ENCODE peak calls at places on chromosomes 11 and 22, in six cellular contexts. Y is H9, V is neuronal stem cell, P is mesendoderm, Z is mesenchymal stem cell, A is H1. J is an unnamed sample.

GRCh38 chr11:69644071-69644961 is 3.4 kb downstream of the CCND1 start:
- DNase-seq in P (no peak), Z (peak), V (no peak), A (no peak), Y (no peak), J (peak)

GRCh38 chr11:121483805-121484478 is 31.2 kb upstream of the SORL1-AS1 start:
- DNase-seq in Y (no peak), P (no peak), Z (no peak), V (no peak), A (no peak), J (no peak)

GRCh38 chr22:25783856-25784255 is 41.9 kb downstream of the MYO18B start:
- DNase-seq in V (no peak), P (no peak), Y (no peak), A (no peak), Z (no peak), J (no peak)

GRCh38 chr22:47051435-47052175 is 289.2 kb downstream of the TBC1D22A start:
- DNase-seq in P (no peak), Z (no peak), A (no peak), Y (no peak), V (no peak), J (no peak)

GRCh38 chr22:41833369-41834004 is 582 bp downstream of the SREBF2 start:
- DNase-seq in A (no peak), P (no peak), V (no peak), Y (no peak), Z (peak), J (no peak)

GRCh38 chr11:102252339-102252891 is 64.9 kb upstream of the BIRC3 start:
- DNase-seq in V (no peak), P (no peak), Y (no peak), Z (no peak), A (no peak), J (peak)

GRCh38 chr11:27347949-27348879 is 14.8 kb downstream of the CCDC34 start:
- DNase-seq in Z (peak), V (peak), P (no peak), A (no peak), Y (peak), J (no peak)

GRCh38 chr11:128695539-128696221 is 1.8 kb downstream of the FLI1 start:
- DNase-seq in Y (no peak), Z (peak), A (no peak), P (no peak), V (no peak), J (no peak)

GRCh38 chr11:2804189-2804588 is 81.4 kb downstream of the CDKN1C start:
- DNase-seq in Y (peak), V (no peak), P (no peak), Z (no peak), A (no peak), J (no peak)

GRCh38 chr11:28072321-28072720 is 35.6 kb downstream of the KIF18A start:
- DNase-seq in A (no peak), Z (no peak), P (no peak), V (no peak), Y (no peak), J (peak)

GRCh38 chr11:32429477-32429876 is 5.9 kb downstream of the WT1 start:
- DNase-seq in A (no peak), V (no peak), Z (no peak), Y (no peak), P (no peak), J (no peak)

GRCh38 chr22:32628626-32629587 is 154.3 kb downstream of the FBXO7 start:
- DNase-seq in P (no peak), A (no peak), Z (peak), V (no peak), Y (no peak), J (peak)

GRCh38 chr22:18060646-18061620 is 16.9 kb upstream of the PEX26 start:
- DNase-seq in Y (no peak), P (peak), Z (peak), V (no peak), A (no peak), J (peak)

GRCh38 chr22:29517215-29517908 is 36.2 kb downstream of the THOC5 start:
- DNase-seq in V (no peak), P (no peak), A (no peak), Z (no peak), Y (no peak), J (no peak)

GRCh38 chr11:44774131-44774530 is 47.4 kb downstream of the TSPAN18 start:
- DNase-seq in A (no peak), P (peak), Z (no peak), V (no peak), Y (peak), J (no peak)

GRCh38 chr11:72580648-72580950 is 93.6 kb downstream of the PDE2A start:
- DNase-seq in Z (no peak), P (no peak), V (no peak), Y (no peak), A (no peak), J (no peak)

GRCh38 chr11:8654503-8654902 is 28.0 kb downstream of the TRIM66 start:
- DNase-seq in Y (no peak), V (no peak), Z (no peak), A (no peak), P (no peak), J (peak)

GRCh38 chr11:32781721-32782120 is 12.7 kb downstream of the CCDC73 start:
- DNase-seq in Z (no peak), Y (no peak), P (no peak), A (no peak), V (no peak), J (no peak)

GRCh38 chr11:105469931-105470330 is 139.9 kb upstream of the GRIA4 start:
- DNase-seq in V (no peak), A (no peak), P (no peak), Y (no peak), Z (no peak), J (no peak)

GRCh38 chr11:12232819-12233601 is 122.6 kb downstream of the MICAL2 start:
- DNase-seq in V (no peak), Y (no peak), Z (peak), A (no peak), P (peak), J (peak)

GRCh38 chr11:83816572-83817187 is 530.5 kb upstream of the CCDC90B start:
- DNase-seq in Y (no peak), A (no peak), Z (peak), V (peak), P (no peak), J (peak)

GRCh38 chr11:107824668-107825369 is 33.8 kb downstream of the SLC35F2 start:
- DNase-seq in Y (no peak), Z (no peak), P (no peak), A (no peak), V (no peak), J (peak)

GRCh38 chr11:64762916-64763803 is 3.4 kb upstream of the PYGM start:
- DNase-seq in Z (peak), V (no peak), A (no peak), Y (peak), P (peak), J (peak)

GRCh38 chr11:8828580-8829358 is 82.2 kb upstream of the AKIP1 start:
- DNase-seq in Z (peak), V (no peak), P (no peak), Y (peak), A (no peak), J (peak)

GRCh38 chr11:108853864-108854263 is 189.0 kb downstream of the DDX10 start:
- DNase-seq in A (no peak), Z (peak), V (peak), Y (no peak), P (peak), J (no peak)

GRCh38 chr11:62572431-62572830 is 1.3 kb downstream of the EEF1G start:
- DNase-seq in Z (no peak), V (no peak), Y (no peak), A (no peak), P (no peak), J (no peak)
- H3K4ac ChIP-seq in Z (no peak), V (no peak), Y (no peak), A (no peak), P (no peak), J (peak)

DNA sequence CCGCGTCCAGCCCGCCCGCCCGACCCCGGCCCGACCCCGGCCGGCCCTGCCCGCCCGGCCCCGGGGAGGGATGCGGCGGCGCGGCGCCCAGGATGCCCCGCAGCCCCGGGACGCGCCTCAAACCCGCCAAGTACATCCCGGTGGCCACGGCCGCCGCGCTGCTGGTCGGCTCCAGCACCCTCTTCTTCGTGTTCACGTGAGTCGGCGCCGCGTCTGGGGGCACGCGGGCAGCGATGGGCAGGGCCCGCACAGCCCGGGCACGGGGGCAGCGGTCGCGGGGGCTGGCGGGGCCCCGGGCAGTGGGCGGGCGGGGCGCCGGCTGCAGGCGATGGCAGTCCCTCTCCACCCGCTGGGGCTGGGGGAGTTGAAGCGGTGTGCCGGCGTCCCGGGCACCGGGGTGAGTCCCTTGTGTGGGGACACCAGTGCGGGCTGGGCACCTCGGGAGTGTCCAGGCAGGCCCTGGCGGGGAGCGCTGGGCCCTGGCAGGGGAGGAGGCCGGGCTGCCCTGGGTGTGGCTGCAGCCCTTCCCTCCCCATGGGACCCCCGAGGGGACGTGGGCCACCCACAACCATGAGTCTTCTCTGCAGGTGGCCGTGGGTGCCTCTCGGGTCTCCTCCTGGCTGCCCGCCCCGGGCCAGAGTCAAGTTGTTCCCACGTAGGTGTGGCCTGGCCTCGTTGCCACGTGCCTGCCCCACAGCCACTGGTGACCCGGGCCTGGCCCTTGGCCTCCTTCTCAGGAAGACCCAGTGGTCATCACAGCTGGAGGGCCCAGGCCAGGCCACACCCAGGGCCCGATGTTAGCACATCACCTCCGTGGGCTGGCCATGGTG is 467 bp downstream of the ZDHHC8 start:
- DNase-seq in A (no peak), Y (no peak), P (no peak), Z (no peak), V (no peak), J (no peak)
- H3K4ac ChIP-seq in A (no peak), Y (no peak), P (no peak), Z (peak), V (no peak), J (peak)

GRCh38 chr22:50507991-50508884 is at the start of gene NCAPH2:
- DNase-seq in V (peak), A (peak), P (peak), Z (peak), Y (peak), J (peak)

GRCh38 chr22:50505776-50506610 is 1.5 kb downstream of the LMF2 start:
- DNase-seq in Z (no peak), P (no peak), Y (peak), A (no peak), V (no peak), J (no peak)

GRCh38 chr22:50506611-50507420 is 686 bp downstream of the LMF2 start:
- DNase-seq in Z (peak), V (no peak), A (no peak), P (no peak), Y (peak), J (no peak)

GRCh38 chr22:50508897-50509296 is 873 bp downstream of the NCAPH2 start:
- DNase-seq in P (no peak), Z (no peak), A (no peak), Y (no peak), V (no peak), J (no peak)

DNA sequence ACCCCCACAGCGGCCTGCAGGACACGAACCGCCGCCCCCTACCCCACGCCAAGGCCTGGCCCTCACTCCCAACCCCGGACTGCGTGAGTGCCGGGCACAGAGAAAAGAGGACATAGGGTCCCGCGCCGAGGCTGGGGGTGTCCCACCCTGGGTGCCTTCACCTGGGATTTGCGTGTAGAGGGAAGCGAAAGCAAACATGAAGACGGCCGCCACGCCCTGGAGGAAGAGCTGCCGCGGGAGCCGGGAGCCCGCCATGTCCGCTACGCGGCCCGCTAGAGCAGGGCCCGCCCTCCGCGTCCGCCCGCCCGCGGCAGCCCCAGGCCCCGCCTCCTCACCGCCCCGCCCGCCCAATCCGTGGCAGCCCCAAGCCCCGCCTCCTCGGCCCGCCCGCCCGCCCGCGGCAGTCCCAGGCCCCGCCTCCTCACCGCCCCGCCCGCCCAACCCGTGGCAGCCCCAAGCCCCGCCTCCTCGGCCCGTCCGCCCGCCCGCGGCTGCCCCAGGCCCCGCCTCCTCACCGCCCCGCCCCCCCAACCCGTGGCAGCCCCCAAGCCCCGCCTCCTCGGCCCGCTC is at the start of gene LMF2:
- DNase-seq in A (no peak), V (no peak), P (no peak), Z (peak), Y (no peak), J (no peak)
- H3K4ac ChIP-seq in A (no peak), V (peak), P (peak), Z (peak), Y (no peak), J (peak)

DNA sequence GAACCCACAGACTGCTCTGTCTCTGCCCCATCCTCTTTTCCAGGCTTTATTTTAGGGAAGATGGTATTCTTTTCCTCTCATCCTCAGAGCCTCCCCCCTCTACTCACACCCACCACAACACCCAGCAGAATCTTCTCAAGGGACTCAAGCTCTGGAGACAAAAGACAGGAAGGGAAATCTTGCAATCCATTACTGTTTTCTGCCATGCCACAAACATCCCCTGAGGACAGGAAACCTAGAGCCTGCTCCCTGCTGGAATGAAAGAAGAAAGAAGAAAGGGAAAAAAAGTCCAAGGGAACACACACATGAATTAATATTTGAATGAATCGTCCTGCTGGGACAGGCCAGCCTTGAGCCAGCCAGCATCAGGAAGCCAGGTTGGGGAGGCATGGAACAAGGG is 33.9 kb downstream of the SLCO2B1 start:
- DNase-seq in A (no peak), V (no peak), Z (no peak), P (peak), Y (no peak), J (no peak)
- H3K4ac ChIP-seq in A (no peak), V (no peak), Z (no peak), P (no peak), Y (no peak), J (no peak)